ENCODE peak calls at places on chromosomes 2 and 18, in seven cellular contexts. U is NCI-H1436; T is activated CD8-positive, alpha-beta memory T cell treated with anti-CD3 and anti-CD28 coated beads for 24 hours; N is T-helper 1 cell; R is activated T-helper 1 cell treated with Interleukin-2 at 50 U/mL for 16 hours; X is nephron progenitor cell; K is activated CD8-positive, alpha-beta T cell treated with anti-CD3 and anti-CD28 coated beads, Interleukin-2, amount 10 ng/mL, durations not matched to agents 7 days and 5 days. A is an unnamed sample.

GRCh38 chr2:184644685-184645084 is 46.4 kb downstream of the ZNF804A start:
- DNase-seq in U (no peak), T (no peak), N (no peak), R (no peak), X (no peak), K (no peak), A (no peak)

GRCh38 chr2:180696005-180696404 is 284.4 kb upstream of the UBE2E3 start:
- DNase-seq in U (peak; percentile 33), T (no peak), N (no peak), R (no peak), X (no peak), K (no peak), A (no peak)

GRCh38 chr18:10682368-10682714 is 156.5 kb downstream of the NAPG start:
- DNase-seq in U (no peak), T (no peak), N (no peak), R (no peak), X (no peak), K (no peak), A (no peak)

GRCh38 chr18:40168026-40168425 is 1787.0 kb upstream of the PIK3C3 start:
- DNase-seq in U (no peak), T (no peak), N (no peak), R (no peak), X (no peak), K (no peak), A (no peak)

GRCh38 chr2:191318037-191318728 is 73.0 kb downstream of the MYO1B start:
- DNase-seq in U (no peak), T (no peak), N (no peak), R (no peak), X (no peak), K (no peak), A (no peak)

GRCh38 chr2:132797551-132797950 is 127.5 kb upstream of the LYPD1 start:
- DNase-seq in U (no peak), T (no peak), N (no peak), R (no peak), X (no peak), K (no peak), A (peak; percentile 40)

GRCh38 chr2:9644603-9645002 is 13.8 kb upstream of the YWHAQ start:
- DNase-seq in U (no peak), T (no peak), N (no peak), R (no peak), X (no peak), K (no peak), A (no peak)

GRCh38 chr2:168884990-168885389 is 5.2 kb downstream of the SPC25 start:
- DNase-seq in U (no peak), T (no peak), N (no peak), R (no peak), X (no peak), K (no peak), A (no peak)

GRCh38 chr2:144630459-144631215 is 110.7 kb upstream of the ZEB2 start:
- DNase-seq in U (no peak), T (no peak), N (no peak), R (no peak), X (no peak), K (no peak), A (no peak)

A was measured in BJ.